ENCODE peak calls at places on chromosomes 5 and 9, in four cellular contexts. B is H1, P is GM12878, U is HepG2. K is an unnamed sample.

GRCh38 chr9:108535526-108535925 is 320.3 kb downstream of the ACTL7B start:
- DNase-seq in U (peak; percentile 9), B (no peak), P (no peak), K (peak; percentile 22)

GRCh38 chr5:1141827-1142226 is 30.0 kb upstream of the SLC12A7 start:
- DNase-seq in B (no peak), P (no peak), U (no peak), K (no peak)

GRCh38 chr5:178313316-178313715 is 80.7 kb upstream of the PHYKPL start:
- DNase-seq in B (no peak), U (no peak), P (no peak), K (no peak)

GRCh38 chr5:164277720-164278119 is 772.3 kb downstream of the MAT2B start:
- DNase-seq in U (no peak), P (no peak), B (no peak), K (no peak)

GRCh38 chr9:95406114-95406513 is 88.6 kb upstream of the FANCC start:
- DNase-seq in B (no peak), U (no peak), P (no peak), K (no peak)

GRCh38 chr5:122498163-122498562 is 186.1 kb downstream of the SNCAIP start:
- DNase-seq in B (peak; percentile 23), P (no peak), U (no peak), K (peak; percentile 40)

GRCh38 chr5:107671742-107672211 is 1.0 kb upstream of the EFNA5 start:
- DNase-seq in B (no peak), P (no peak), U (no peak), K (peak; percentile 27)

GRCh38 chr5:34587355-34588241 is 68.5 kb upstream of the RAI14 start:
- DNase-seq in P (peak; percentile 15), B (no peak), U (peak; percentile 57), K (no peak)

GRCh38 chr5:52878671-52879070 is 91.0 kb downstream of the ITGA1 start:
- DNase-seq in P (no peak), U (no peak), B (no peak), K (no peak)

GRCh38 chr5:41683181-41683580 is 172.8 kb upstream of the PLCXD3 start:
- DNase-seq in U (no peak), B (no peak), P (no peak), K (no peak)

GRCh38 chr5:73966411-73966810 is 340.4 kb downstream of the ARHGEF28 start:
- DNase-seq in B (no peak), P (no peak), U (no peak), K (no peak)

GRCh38 chr5:72145351-72145750 is 38.1 kb downstream of the MAP1B start:
- DNase-seq in P (no peak), U (no peak), B (no peak), K (no peak)

GRCh38 chr9:131319486-131319885 is 30.0 kb downstream of the PLPP7 start:
- DNase-seq in B (no peak), U (no peak), P (no peak), K (no peak)

GRCh38 chr5:135248801-135249231 is 150.2 kb downstream of the MACROH2A1 start:
- DNase-seq in U (no peak), B (no peak), P (no peak), K (no peak)

GRCh38 chr9:116979461-116979860 is 292.4 kb downstream of the TRIM32 start:
- DNase-seq in U (no peak), B (no peak), P (no peak), K (peak; percentile 8)

GRCh38 chr5:10913846-10914245 is 152.8 kb upstream of the DAP start:
- DNase-seq in U (peak; percentile 13), P (no peak), B (no peak), K (no peak)

GRCh38 chr5:113749334-113749733 is 235.8 kb downstream of the YTHDC2 start:
- DNase-seq in B (no peak), U (no peak), P (no peak), K (no peak)

GRCh38 chr5:127088226-127088625 is 14.9 kb upstream of the C5orf63 start:
- DNase-seq in P (no peak), U (no peak), B (no peak), K (no peak)

GRCh38 chr9:35397216-35397698 is 92.7 kb upstream of the RUSC2 start:
- DNase-seq in P (no peak), B (no peak), U (no peak), K (no peak)

GRCh38 chr9:103991698-103992097 is 102.4 kb upstream of the SMC2 start:
- DNase-seq in U (no peak), P (peak; percentile 5), B (no peak), K (no peak)

GRCh38 chr5:152170350-152170749 is 234.7 kb downstream of the NMUR2 start:
- DNase-seq in P (no peak), U (no peak), B (no peak), K (no peak)

GRCh38 chr5:39235648-39236047 is 16.3 kb upstream of the FYB1 start:
- DNase-seq in P (no peak), U (no peak), B (no peak), K (no peak)

GRCh38 chr5:151016700-151017099 is 3.7 kb upstream of the GPX3 start:
- DNase-seq in P (no peak), U (peak; percentile 48), B (no peak), K (no peak)

GRCh38 chr9:122383992-122384461 is 13.2 kb downstream of the PTGS1 start:
- DNase-seq in B (no peak), U (no peak), P (no peak), K (no peak)

DNA sequence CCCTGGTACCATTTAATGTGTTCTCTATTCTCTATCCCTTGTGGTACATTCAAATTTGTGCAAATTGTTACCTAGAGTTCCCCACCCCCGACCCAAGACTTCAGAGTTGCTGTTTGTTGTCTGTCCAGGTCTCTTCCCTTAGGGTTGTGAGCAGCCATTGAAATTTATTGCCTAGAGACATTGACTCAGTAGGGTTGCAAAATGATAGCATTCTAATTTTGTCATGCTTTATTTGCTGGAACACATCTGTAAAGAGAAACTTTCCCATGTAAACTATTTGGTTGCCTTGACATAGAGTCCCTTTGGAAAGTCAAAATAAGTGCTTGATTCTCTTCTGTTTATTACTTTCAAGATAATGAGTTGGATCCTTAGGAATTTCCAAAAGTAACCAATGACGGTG is 91.7 kb upstream of the KLF9 start:
- DNase-seq in B (no peak), P (no peak), U (no peak), K (no peak)
- TF ChIP-seq SUZ12 in B (no peak), P (no peak), U (no peak), K (no peak)

GRCh38 chr5:2217219-2217618 is 334.5 kb upstream of the IRX4 start:
- DNase-seq in P (no peak), U (no peak), B (no peak), K (no peak)
- H3K27me3 ChIP-seq in P (no peaks in the 10 kb centered on the region), U (peaks cover under 1% of the 10 kb centered on the region), B (no peaks in the 10 kb centered on the region), K (no peaks in the 10 kb centered on the region)

GRCh38 chr9:127783111-127783621 is 2.7 kb upstream of the CDK9 start:
- DNase-seq in U (no peak), B (no peak), P (peak; percentile 73), K (no peak)
- H3K4me1 ChIP-seq in U (peaks cover 43% of the 10 kb centered on the region), B (peaks cover 7% of the 10 kb centered on the region), P (peaks cover 58% of the 10 kb centered on the region), K (peaks cover 31% of the 10 kb centered on the region)

GRCh38 chr5:124524552-124525232 is 221.7 kb downstream of the ZNF608 start:
- DNase-seq in P (peak; percentile 35), B (no peak), U (peak; percentile 31), K (no peak)
- TF ChIP-seq SUZ12 in P (no peak), B (no peak), U (no peak), K (no peak)

GRCh38 chr9:70415476-70415875 is 1.0 kb upstream of the KLF9 start:
- DNase-seq in P (no peak), B (no peak), U (no peak), K (no peak)
- H3K27me3 ChIP-seq in P (no peaks in the 10 kb centered on the region), B (peaks cover 33% of the 10 kb centered on the region), U (no peaks in the 10 kb centered on the region), K (peaks cover 29% of the 10 kb centered on the region)

GRCh38 chr9:89892920-89893319 is 288.1 kb downstream of the GADD45G start:
- DNase-seq in U (no peak), P (no peak), B (no peak), K (no peak)
- H3K4me1 ChIP-seq in U (no peaks in the 10 kb centered on the region), P (no peaks in the 10 kb centered on the region), B (no peaks in the 10 kb centered on the region), K (no peaks in the 10 kb centered on the region)

GRCh38 chr9:120874226-120874839 is 2.7 kb downstream of the PHF19 start:
- DNase-seq in P (no peak), B (no peak), U (no peak), K (no peak)

GRCh38 chr9:120872775-120873502 is 4.0 kb downstream of the PHF19 start:
- DNase-seq in U (no peak), B (no peak), P (no peak), K (no peak)

GRCh38 chr9:120874861-120875565 is 2.0 kb downstream of the PHF19 start:
- DNase-seq in B (no peak), U (no peak), P (no peak), K (no peak)

GRCh38 chr9:120875643-120875953 is 1.4 kb downstream of the PHF19 start:
- DNase-seq in U (no peak), B (no peak), P (no peak), K (no peak)

DNA sequence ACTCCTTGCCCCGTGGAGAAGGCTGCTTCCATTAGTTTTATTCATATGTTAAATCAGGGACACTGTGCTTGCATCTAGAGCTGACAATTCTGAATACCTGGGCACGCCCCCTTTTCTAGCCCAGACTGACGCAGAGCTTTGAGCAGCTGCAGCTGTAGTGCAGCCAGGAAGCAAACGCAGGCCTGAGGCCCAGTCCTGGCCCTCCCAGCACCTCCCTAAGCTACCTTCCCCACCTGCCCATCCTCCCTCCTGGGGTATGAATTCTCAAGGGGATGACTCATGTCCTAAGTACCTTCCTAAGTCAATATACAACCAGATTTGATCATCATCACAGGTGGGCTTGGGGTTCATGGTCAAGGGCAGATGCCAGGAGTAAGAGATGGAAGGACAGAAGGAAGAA is 3.5 kb downstream of the PHF19 start:
- DNase-seq in U (no peak), B (peak; percentile 95), P (no peak), K (peak; percentile 93)
- TF ChIP-seq SUZ12 in U (no peak), B (no peak), P (no peak), K (no peak)

K was measured in NT2/D1.